ENCODE peak calls at places on chromosomes 2 and 18, in six cellular contexts. W, S, Y, K, U and T are unnamed samples. For H3K27me3, the result is how much of the 10 kb centered on the place peaks cover.

GRCh38 chr2:174072069-174072468 is 106.9 kb upstream of the SP3 start:
- DNase-seq in W (no peak), U (no peak), S (no peak), K (no peak), Y (no peak), T (no peak)

GRCh38 chr2:36618381-36618780 is 20.4 kb upstream of the FEZ2 start:
- DNase-seq in W (peak), K (no peak), Y (peak), U (peak), S (no peak), T (no peak)

GRCh38 chr2:49369650-49370049 is 215.3 kb upstream of the FSHR start:
- DNase-seq in K (no peak), U (no peak), W (no peak), S (no peak), Y (no peak), T (no peak)

GRCh38 chr2:221562226-221562625 is 9.9 kb downstream of the EPHA4 start:
- DNase-seq in Y (no peak), K (no peak), S (no peak), W (no peak), U (no peak), T (no peak)

GRCh38 chr2:62412347-62412742 is 93.7 kb downstream of the TMEM17 start:
- DNase-seq in K (no peak), Y (no peak), U (peak), W (no peak), S (no peak), T (no peak)

GRCh38 chr2:100242891-100243670 is 79.2 kb downstream of the LONRF2 start:
- DNase-seq in U (peak), S (peak), Y (peak), K (peak), W (peak), T (peak)

GRCh38 chr2:96795076-96795475 is 21.0 kb upstream of the CNNM3 start:
- DNase-seq in Y (no peak), S (no peak), K (no peak), W (no peak), U (no peak), T (peak)

GRCh38 chr2:37892436-37893114 is 32.5 kb upstream of the RMDN2 start:
- DNase-seq in W (no peak), Y (no peak), S (no peak), U (no peak), K (no peak), T (peak)

GRCh38 chr2:64652231-64653173 is 1.2 kb downstream of the SERTAD2 start:
- DNase-seq in K (peak), U (peak), Y (peak), W (no peak), S (peak), T (no peak)

GRCh38 chr2:149573760-149574159 is 13.8 kb downstream of the MMADHC start:
- DNase-seq in K (no peak), W (no peak), U (no peak), S (no peak), Y (no peak), T (no peak)

GRCh38 chr18:59870623-59871130 is 29.1 kb upstream of the PMAIP1 start:
- DNase-seq in S (no peak), Y (no peak), W (no peak), K (no peak), U (no peak), T (no peak)

GRCh38 chr18:63336366-63337099 is 17.0 kb upstream of the BCL2 start:
- DNase-seq in K (no peak), Y (no peak), S (no peak), W (no peak), U (peak), T (no peak)

GRCh38 chr18:79945118-79946042 is 6.1 kb downstream of the SLC66A2 start:
- DNase-seq in W (no peak), K (peak), U (no peak), S (peak), Y (peak), T (peak)

GRCh38 chr2:40041983-40042382 is 262.9 kb upstream of the THUMPD2 start:
- DNase-seq in K (no peak), Y (no peak), W (no peak), S (no peak), U (no peak), T (no peak)

GRCh38 chr18:25072205-25072604 is 279.8 kb downstream of the ZNF521 start:
- DNase-seq in S (no peak), W (no peak), Y (no peak), K (no peak), U (no peak), T (no peak)

GRCh38 chr2:8538531-8538930 is 143.3 kb upstream of the ID2 start:
- DNase-seq in K (peak), S (no peak), U (no peak), Y (no peak), W (no peak), T (no peak)

GRCh38 chr18:27954226-27954625 is 222.7 kb downstream of the CDH2 start:
- DNase-seq in U (peak), S (no peak), Y (no peak), W (no peak), K (no peak), T (no peak)

GRCh38 chr18:22838639-22839487 is 94.3 kb upstream of the RBBP8 start:
- DNase-seq in Y (no peak), S (no peak), U (no peak), W (no peak), K (no peak), T (no peak)

GRCh38 chr18:13551305-13551603 is 175.1 kb downstream of the FAM210A start:
- DNase-seq in K (no peak), U (no peak), W (no peak), S (no peak), Y (no peak), T (no peak)

GRCh38 chr2:143333168-143333791 is 204.1 kb downstream of the ARHGAP15 start:
- DNase-seq in K (no peak), U (no peak), S (no peak), W (no peak), Y (no peak), T (no peak)

GRCh38 chr2:31163011-31163540 is 24.8 kb upstream of the GALNT14 start:
- DNase-seq in S (no peak), Y (no peak), U (no peak), K (no peak), W (no peak), T (no peak)

GRCh38 chr2:55585451-55586079 is 31.9 kb downstream of the PPP4R3B start:
- DNase-seq in Y (no peak), S (no peak), W (no peak), K (no peak), U (peak), T (no peak)

GRCh38 chr2:15058015-15058414 is 425.5 kb downstream of the LRATD1 start:
- DNase-seq in K (no peak), Y (no peak), W (no peak), S (no peak), U (no peak), T (no peak)

DNA sequence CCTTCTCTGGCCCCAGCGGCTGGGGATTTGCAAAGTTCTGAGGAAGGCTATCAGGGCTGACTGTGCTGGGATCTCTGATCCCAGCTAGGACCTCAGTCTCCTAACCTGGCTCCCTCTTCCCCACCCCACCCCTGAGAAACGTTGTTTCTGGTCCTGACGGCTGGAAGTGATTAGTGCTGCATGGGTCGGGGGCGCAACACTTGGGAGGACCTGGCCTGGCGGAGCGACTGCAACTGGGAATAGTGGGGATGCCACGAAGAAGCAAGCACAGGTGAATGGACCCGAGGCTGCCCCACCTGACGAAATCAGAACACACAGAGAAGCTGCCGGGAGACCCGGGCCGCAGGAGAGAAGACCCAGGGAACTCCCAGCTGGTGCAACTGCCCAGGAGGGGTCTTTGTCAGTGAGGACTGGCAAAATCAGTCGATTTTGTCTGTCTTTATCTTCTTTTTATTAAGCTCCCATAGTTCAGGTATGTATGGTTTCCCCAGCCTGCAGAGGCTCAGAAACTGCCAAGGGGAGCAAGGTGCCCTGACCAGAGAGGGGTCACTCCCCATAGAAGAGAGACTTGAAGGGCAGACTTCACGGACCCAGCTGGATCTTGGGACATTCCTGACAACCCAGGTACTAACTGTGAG is 656 bp upstream of the LBX2 start:
- DNase-seq in K (no peak), S (no peak), W (no peak), Y (no peak), U (no peak), T (no peak)
- H3K27me3 ChIP-seq in K (under half), S (under half), W (half or more), Y (under half), U (under half), T (under half)

GRCh38 chr2:69177785-69178636 is 165.0 kb downstream of the ANTXR1 start:
- DNase-seq in U (peak), K (peak), W (peak), S (peak), Y (peak), T (peak)

GRCh38 chr2:69183659-69184058 is 170.7 kb downstream of the ANTXR1 start:
- DNase-seq in W (no peak), K (no peak), Y (no peak), S (no peak), U (no peak), T (no peak)

GRCh38 chr2:69180227-69180626 is 167.2 kb downstream of the ANTXR1 start:
- DNase-seq in Y (no peak), W (no peak), U (no peak), S (no peak), K (no peak), T (no peak)

GRCh38 chr2:69181806-69182427 is 168.9 kb downstream of the ANTXR1 start:
- DNase-seq in Y (no peak), W (no peak), K (no peak), S (no peak), U (no peak), T (no peak)

DNA sequence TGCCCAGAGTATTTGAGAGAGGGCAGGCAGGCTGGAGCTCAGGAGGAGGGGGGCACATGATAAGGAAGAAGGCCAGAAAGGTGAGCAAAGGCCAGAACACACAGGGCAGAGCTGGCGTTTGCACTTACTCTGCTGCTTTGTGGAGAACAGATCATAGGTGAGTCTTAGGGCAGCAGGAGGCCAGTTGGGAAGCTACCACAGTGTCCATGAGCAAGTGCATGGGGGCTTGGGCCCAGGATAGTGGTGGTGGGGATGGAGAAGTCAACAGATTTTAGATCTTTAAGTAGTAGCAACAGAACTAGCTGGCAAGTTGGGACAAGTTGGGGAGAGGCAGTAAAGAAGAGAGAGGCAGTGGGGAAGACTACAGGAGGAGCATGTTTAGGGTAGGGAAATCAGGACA is 168.0 kb downstream of the ANTXR1 start:
- DNase-seq in K (no peak), S (no peak), W (no peak), Y (no peak), U (peak), T (no peak)
- H3K27me3 ChIP-seq in K (under half), S (under half), W (under half), Y (under half), U (under half), T (under half)

GRCh38 chr2:25302758-25303436 is 38.8 kb downstream of the DNMT3A start:
- DNase-seq in S (no peak), W (no peak), K (no peak), U (no peak), Y (no peak), T (no peak)
- H3K27me3 ChIP-seq in S (under half), W (under half), K (under half), U (under half), Y (under half), T (under half)

GRCh38 chr18:11146238-11146946 is 3.0 kb downstream of the PIEZO2 start:
- DNase-seq in W (no peak), S (peak), Y (no peak), U (no peak), K (no peak), T (no peak)
- H3K27me3 ChIP-seq in W (under half), S (under half), Y (under half), U (under half), K (under half), T (under half)

DNA sequence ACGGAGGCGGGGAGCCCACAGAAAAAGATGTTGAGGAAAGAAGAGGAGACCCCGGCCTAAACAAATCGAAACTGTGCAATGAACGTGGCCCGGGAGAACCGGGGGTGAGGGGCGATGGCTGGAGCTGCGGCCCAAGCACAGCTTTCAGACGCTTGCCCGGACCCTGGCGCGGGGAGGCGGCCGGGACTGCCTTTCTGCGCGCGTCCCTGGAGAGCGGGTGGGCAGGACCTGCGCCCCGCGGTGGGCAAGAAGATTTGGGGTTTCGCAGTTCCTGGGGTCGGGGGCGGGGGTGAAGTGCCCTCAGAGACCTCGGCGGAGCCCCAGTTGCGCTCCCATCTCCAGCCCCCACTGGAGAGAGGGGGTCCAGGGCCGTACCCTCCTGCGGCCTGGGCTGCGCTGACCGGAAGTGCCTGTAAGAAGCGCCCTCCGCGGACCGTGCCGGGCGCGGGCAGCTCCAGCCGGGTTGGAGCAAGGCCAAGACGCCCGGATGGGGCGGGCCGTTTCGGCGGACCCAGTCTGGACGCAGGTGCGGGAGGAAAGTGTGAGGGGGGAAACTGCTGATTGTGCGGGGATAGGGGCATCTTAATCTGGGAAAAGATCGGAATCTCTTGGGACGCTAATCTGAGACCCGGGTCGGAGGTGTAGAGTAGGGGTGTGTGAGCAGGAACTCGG is 11.6 kb downstream of the EN1 start:
- DNase-seq in S (no peak), K (no peak), Y (no peak), U (no peak), W (peak), T (no peak)
- H3K27me3 ChIP-seq in S (under half), K (half or more), Y (half or more), U (half or more), W (half or more), T (under half)